ENCODE peak calls at places on chromosomes 6 and 20, in seven cellular contexts. U is NCI-H226; H is activated gamma-delta T cell; P is stimulated activated CD4-positive, alpha-beta T cell treated with anti-CD3 and anti-CD28 coated beads, Interleukin-4, amount 100 ng/mL, for 24 hours; B is substantia nigra; L is CD4-positive, alpha-beta T cell; J is epithelial cell of proximal tubule. F is an unnamed sample.

GRCh38 chr20:45998337-45998736 is 10.4 kb upstream of the MMP9 start:
- DNase-seq in U (no peak), H (no peak), P (no peak), B (no peak), L (no peak), J (no peak), F (no peak)

GRCh38 chr6:137589067-137589848 is 95.1 kb upstream of the OLIG3 start:
- DNase-seq in U (peak), H (no peak), P (peak), B (no peak), L (peak), J (peak), F (no peak)

GRCh38 chr6:4848382-4849068 is 72.3 kb downstream of the CDYL start:
- DNase-seq in U (no peak), H (no peak), P (no peak), B (no peak), L (no peak), J (no peak), F (no peak)

GRCh38 chr6:69784595-69785377 is 12.0 kb downstream of the LMBRD1 start:
- DNase-seq in U (no peak), H (no peak), P (no peak), B (no peak), L (no peak), J (no peak), F (no peak)

GRCh38 chr20:57377350-57377749 is 13.8 kb upstream of the RBM38 start:
- DNase-seq in U (no peak), H (no peak), P (no peak), B (no peak), L (no peak), J (no peak), F (no peak)

GRCh38 chr6:112289039-112289566 is 34.7 kb upstream of the LAMA4 start:
- DNase-seq in U (no peak), H (no peak), P (no peak), B (no peak), L (no peak), J (no peak), F (no peak)

GRCh38 chr20:33554914-33555420 is 65.1 kb downstream of the CBFA2T2 start:
- DNase-seq in U (peak), H (no peak), P (peak), B (no peak), L (peak), J (peak), F (no peak)

GRCh38 chr6:7087066-7087465 is 20.7 kb upstream of the RREB1 start:
- DNase-seq in U (no peak), H (no peak), P (no peak), B (no peak), L (no peak), J (no peak), F (no peak)

GRCh38 chr6:16409531-16410441 is 171.4 kb downstream of the GMPR start:
- DNase-seq in U (no peak), H (no peak), P (peak), B (peak), L (peak), J (no peak), F (peak)

GRCh38 chr6:109660526-109660925 is 30.5 kb downstream of the AK9 start:
- DNase-seq in U (peak), H (no peak), P (no peak), B (no peak), L (no peak), J (no peak), F (no peak)

F was measured in head of caudate nucleus.